ENCODE peak calls at places on chromosome 20, in seven cellular contexts. One of them, this sample, is unnamed.

GRCh38 chr20:419556-420168 is 11.6 kb downstream of the RBCK1 start:
- DNase-seq in H1: no peak
- DNase-seq in K562: no peak
- DNase-seq in GM12878: no peak
- DNase-seq in T47D: no peak
- DNase-seq in SK-N-SH: no peak
- DNase-seq in HepG2: no peak
- DNase-seq in this sample: peak

GRCh38 chr20:49801882-49802281 is 10.7 kb upstream of the SLC9A8 start:
- DNase-seq in T47D: no peak
- DNase-seq in GM12878: no peak
- DNase-seq in H1: no peak
- DNase-seq in K562: no peak
- DNase-seq in SK-N-SH: no peak
- DNase-seq in HepG2: no peak
- DNase-seq in this sample: no peak

GRCh38 chr20:61949363-61949713 is 116.3 kb downstream of the TAF4 start:
- DNase-seq in T47D: no peak
- DNase-seq in K562: no peak
- DNase-seq in GM12878: no peak
- DNase-seq in H1: no peak
- DNase-seq in SK-N-SH: no peak
- DNase-seq in HepG2: no peak
- DNase-seq in this sample: no peak

GRCh38 chr20:23995905-23996666 is 7.5 kb upstream of the GGTLC1 start:
- DNase-seq in GM12878: no peak
- DNase-seq in SK-N-SH: peak
- DNase-seq in HepG2: peak
- DNase-seq in T47D: peak
- DNase-seq in K562: peak
- DNase-seq in H1: peak
- DNase-seq in this sample: peak

GRCh38 chr20:11850901-11851300 is 66.8 kb upstream of the BTBD3 start:
- DNase-seq in SK-N-SH: no peak
- DNase-seq in H1: no peak
- DNase-seq in HepG2: no peak
- DNase-seq in T47D: no peak
- DNase-seq in K562: no peak
- DNase-seq in GM12878: no peak
- DNase-seq in this sample: peak

GRCh38 chr20:32439132-32439829 is 81.2 kb downstream of the ASXL1 start:
- DNase-seq in H1: no peak
- DNase-seq in T47D: no peak
- DNase-seq in SK-N-SH: no peak
- DNase-seq in GM12878: no peak
- DNase-seq in K562: peak
- DNase-seq in HepG2: no peak
- DNase-seq in this sample: no peak

GRCh38 chr20:59988141-59988540 is 29.9 kb downstream of the CDH26 start:
- DNase-seq in SK-N-SH: no peak
- DNase-seq in K562: no peak
- DNase-seq in T47D: peak
- DNase-seq in HepG2: no peak
- DNase-seq in GM12878: no peak
- DNase-seq in H1: no peak
- DNase-seq in this sample: peak

GRCh38 chr20:43820742-43821330 is 93.8 kb upstream of the TOX2 start:
- DNase-seq in T47D: no peak
- DNase-seq in H1: no peak
- DNase-seq in SK-N-SH: no peak
- DNase-seq in HepG2: no peak
- DNase-seq in GM12878: no peak
- DNase-seq in K562: no peak
- DNase-seq in this sample: no peak

GRCh38 chr20:19785173-19785799 is 27.2 kb downstream of the RIN2 start:
- DNase-seq in HepG2: no peak
- DNase-seq in T47D: no peak
- DNase-seq in GM12878: no peak
- DNase-seq in K562: no peak
- DNase-seq in H1: no peak
- DNase-seq in SK-N-SH: no peak
- DNase-seq in this sample: no peak

GRCh38 chr20:62710886-62711702 is 2.5 kb downstream of the NTSR1 start:
- DNase-seq in H1: no peak
- DNase-seq in HepG2: no peak
- DNase-seq in K562: peak
- DNase-seq in GM12878: no peak
- DNase-seq in T47D: peak
- DNase-seq in SK-N-SH: peak
- DNase-seq in this sample: no peak

GRCh38 chr20:53085720-53086119 is 113.6 kb downstream of the TSHZ2 start:
- DNase-seq in GM12878: no peak
- DNase-seq in HepG2: no peak
- DNase-seq in H1: no peak
- DNase-seq in SK-N-SH: no peak
- DNase-seq in T47D: no peak
- DNase-seq in K562: no peak
- DNase-seq in this sample: no peak

GRCh38 chr20:53083411-53083810 is 111.3 kb downstream of the TSHZ2 start:
- DNase-seq in SK-N-SH: no peak
- DNase-seq in HepG2: peak
- DNase-seq in H1: no peak
- DNase-seq in GM12878: no peak
- DNase-seq in K562: no peak
- DNase-seq in T47D: no peak
- DNase-seq in this sample: no peak

GRCh38 chr20:53081916-53082863 is 110.0 kb downstream of the TSHZ2 start:
- DNase-seq in H1: no peak
- DNase-seq in K562: no peak
- DNase-seq in SK-N-SH: no peak
- DNase-seq in HepG2: peak
- DNase-seq in GM12878: no peak
- DNase-seq in T47D: no peak
- DNase-seq in this sample: no peak

GRCh38 chr20:53087034-53087777 is 115.0 kb downstream of the TSHZ2 start:
- DNase-seq in K562: no peak
- DNase-seq in GM12878: no peak
- DNase-seq in SK-N-SH: no peak
- DNase-seq in H1: no peak
- DNase-seq in T47D: no peak
- DNase-seq in HepG2: peak
- DNase-seq in this sample: no peak

DNA sequence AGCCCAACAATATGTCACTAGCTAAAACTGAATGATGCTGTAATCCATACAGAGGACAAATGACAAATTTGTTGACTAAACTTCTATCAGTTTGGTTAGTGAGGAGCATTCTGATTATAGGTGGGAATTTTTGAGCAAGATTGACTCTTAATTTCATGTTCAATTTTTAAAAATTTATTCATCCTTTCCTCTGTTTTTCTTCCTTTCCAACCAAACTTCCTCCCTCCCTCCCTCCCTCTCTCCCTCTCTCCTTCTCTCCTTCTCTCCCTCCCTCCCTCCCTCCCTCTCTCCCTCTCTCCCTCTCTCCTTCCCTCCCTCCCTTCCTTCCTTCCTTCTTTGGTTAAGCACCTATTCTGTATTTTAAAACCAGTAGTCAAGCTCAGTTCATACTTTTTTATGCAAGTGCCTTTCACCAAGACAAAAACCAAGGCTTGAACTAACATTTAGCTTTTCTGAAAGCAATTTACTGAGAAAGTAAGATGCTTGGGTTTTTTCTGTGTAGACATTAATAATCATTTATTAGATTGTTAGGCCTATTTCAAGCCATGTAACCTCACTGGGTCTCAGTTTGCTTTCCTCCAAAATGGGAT is 112.3 kb downstream of the TSHZ2 start:
- DNase-seq in GM12878: no peak
- DNase-seq in K562: no peak
- DNase-seq in T47D: no peak
- DNase-seq in H1: no peak
- DNase-seq in SK-N-SH: no peak
- DNase-seq in HepG2: no peak
- DNase-seq in this sample: no peak
- TF ChIP-seq JUND in GM12878: no peak
- TF ChIP-seq JUND in K562: no peak
- TF ChIP-seq JUND in T47D: no peak
- TF ChIP-seq JUND in H1: no peak
- TF ChIP-seq JUND in SK-N-SH: no peak
- TF ChIP-seq JUND in HepG2: no peak
- TF ChIP-seq JUND in this sample: no peak

GRCh38 chr20:25341716-25342680 is 48.6 kb downstream of the ABHD12 start:
- DNase-seq in H1: no peak
- DNase-seq in K562: no peak
- DNase-seq in HepG2: no peak
- DNase-seq in T47D: no peak
- DNase-seq in GM12878: no peak
- DNase-seq in SK-N-SH: no peak
- DNase-seq in this sample: no peak

GRCh38 chr20:25338112-25339023 is 52.3 kb downstream of the ABHD12 start:
- DNase-seq in GM12878: no peak
- DNase-seq in T47D: peak
- DNase-seq in K562: no peak
- DNase-seq in H1: no peak
- DNase-seq in SK-N-SH: no peak
- DNase-seq in HepG2: peak
- DNase-seq in this sample: no peak

GRCh38 chr20:25336561-25337422 is 53.8 kb downstream of the ABHD12 start:
- DNase-seq in SK-N-SH: no peak
- DNase-seq in H1: peak
- DNase-seq in K562: peak
- DNase-seq in T47D: peak
- DNase-seq in GM12878: no peak
- DNase-seq in HepG2: peak
- DNase-seq in this sample: no peak

GRCh38 chr20:25340380-25340779 is 50.3 kb downstream of the ABHD12 start:
- DNase-seq in H1: no peak
- DNase-seq in GM12878: no peak
- DNase-seq in K562: no peak
- DNase-seq in T47D: no peak
- DNase-seq in HepG2: no peak
- DNase-seq in SK-N-SH: no peak
- DNase-seq in this sample: no peak

DNA sequence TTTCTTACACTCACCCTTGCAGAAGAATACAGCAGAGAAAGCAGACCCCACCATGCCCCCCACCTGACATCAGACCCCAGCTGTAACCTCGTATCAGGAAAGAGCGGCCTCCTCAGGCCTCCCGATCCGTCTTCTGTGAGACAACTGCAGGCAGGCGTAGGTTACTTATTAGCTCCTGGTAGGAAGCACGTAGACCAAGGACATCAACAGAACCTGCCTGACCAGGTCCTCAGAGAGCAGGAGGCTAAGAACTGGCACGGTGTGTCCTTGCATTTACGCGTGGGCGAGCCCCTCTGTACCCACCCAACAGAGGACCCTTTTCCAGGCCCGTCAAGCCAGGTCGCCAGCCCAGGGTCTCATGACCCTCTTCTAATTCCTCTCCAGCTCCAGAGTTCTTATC is 51.0 kb downstream of the ABHD12 start:
- DNase-seq in H1: no peak
- DNase-seq in K562: no peak
- DNase-seq in HepG2: peak
- DNase-seq in SK-N-SH: no peak
- DNase-seq in T47D: peak
- DNase-seq in GM12878: no peak
- DNase-seq in this sample: no peak
- TF ChIP-seq JUND in H1: no peak
- TF ChIP-seq JUND in K562: no peak
- TF ChIP-seq JUND in HepG2: no peak
- TF ChIP-seq JUND in SK-N-SH: no peak
- TF ChIP-seq JUND in T47D: no peak
- TF ChIP-seq JUND in GM12878: no peak
- TF ChIP-seq JUND in this sample: no peak

GRCh38 chr20:37693629-37694626 is at the start of gene CTNNBL1:
- DNase-seq in H1: peak
- DNase-seq in T47D: peak
- DNase-seq in GM12878: peak
- DNase-seq in K562: peak
- DNase-seq in SK-N-SH: peak
- DNase-seq in HepG2: peak
- DNase-seq in this sample: peak
- TF ChIP-seq JUND in H1: no peak
- TF ChIP-seq JUND in T47D: no peak
- TF ChIP-seq JUND in GM12878: no peak
- TF ChIP-seq JUND in K562: peak
- TF ChIP-seq JUND in SK-N-SH: no peak
- TF ChIP-seq JUND in HepG2: peak
- TF ChIP-seq JUND in this sample: no peak

GRCh38 chr20:41538810-41539596 is 79.2 kb downstream of the CHD6 start:
- DNase-seq in K562: peak
- DNase-seq in SK-N-SH: no peak
- DNase-seq in T47D: no peak
- DNase-seq in HepG2: peak
- DNase-seq in H1: no peak
- DNase-seq in GM12878: no peak
- DNase-seq in this sample: no peak
- TF ChIP-seq JUND in K562: no peak
- TF ChIP-seq JUND in SK-N-SH: no peak
- TF ChIP-seq JUND in T47D: no peak
- TF ChIP-seq JUND in HepG2: no peak
- TF ChIP-seq JUND in H1: no peak
- TF ChIP-seq JUND in GM12878: no peak
- TF ChIP-seq JUND in this sample: no peak

This sample was measured in HCT116.